ENCODE peak calls at places on chromosome 14, in five cellular contexts. G is GM12878; K is CD8-positive, alpha-beta T cell; P is right lobe of liver; Y is IMR-90. D is an unnamed sample.

GRCh38 chr14:75967866-75968265 is 13.9 kb downstream of the TGFB3 start:
- DNase-seq in Y (no peak), P (no peak), G (no peak), K (no peak), D (no peak)

GRCh38 chr14:48536318-48536717 is 860.9 kb upstream of the MDGA2 start:
- DNase-seq in P (no peak), G (no peak), Y (no peak), K (no peak), D (no peak)

GRCh38 chr14:97113339-97113738 is 316.2 kb downstream of the VRK1 start:
- DNase-seq in G (no peak), K (no peak), P (no peak), Y (no peak), D (no peak)

GRCh38 chr14:94559638-94560290 is 1.5 kb upstream of the SERPINA4 start:
- DNase-seq in Y (no peak), K (no peak), G (no peak), P (peak), D (no peak)

GRCh38 chr14:53953002-53953827 is 3.4 kb downstream of the BMP4 start:
- DNase-seq in Y (peak), G (no peak), K (no peak), P (peak), D (peak)

GRCh38 chr14:54617467-54617866 is 50.5 kb downstream of the SAMD4A start:
- DNase-seq in Y (peak), K (no peak), P (no peak), G (no peak), D (no peak)

GRCh38 chr14:85853996-85854526 is 324.1 kb downstream of the FLRT2 start:
- DNase-seq in G (no peak), P (no peak), Y (no peak), K (no peak), D (no peak)

GRCh38 chr14:99562848-99563748 is 40.9 kb downstream of the CCDC85C start:
- DNase-seq in P (peak), G (no peak), Y (peak), K (no peak), D (peak)

GRCh38 chr14:56676042-56676441 is 96.4 kb downstream of the TMEM260 start:
- DNase-seq in P (no peak), G (no peak), Y (no peak), K (no peak), D (no peak)

GRCh38 chr14:51818748-51819386 is 41.5 kb upstream of the GNG2 start:
- DNase-seq in P (no peak), G (no peak), Y (no peak), K (no peak), D (no peak)

GRCh38 chr14:46048127-46048526 is 603.5 kb downstream of the RPL10L start:
- DNase-seq in G (peak), K (no peak), Y (peak), P (no peak), D (no peak)

GRCh38 chr14:92652413-92653151 is 95.8 kb downstream of the LGMN start:
- DNase-seq in G (no peak), Y (no peak), P (no peak), K (no peak), D (peak)
- H3K27ac ChIP-seq in G (peak), Y (no peak), P (peak), K (peak), D (peak)

GRCh38 chr14:24271834-24272263 is 452 bp upstream of the RABGGTA start:
- DNase-seq in P (no peak), Y (no peak), G (no peak), K (no peak), D (no peak)

GRCh38 chr14:24275524-24276139 is 4.2 kb upstream of the RABGGTA start:
- DNase-seq in G (no peak), Y (no peak), K (no peak), P (peak), D (no peak)

GRCh38 chr14:24274101-24274543 is 2.7 kb upstream of the RABGGTA start:
- DNase-seq in Y (peak), P (no peak), G (peak), K (no peak), D (no peak)

GRCh38 chr14:24272442-24272841 is 1.0 kb upstream of the RABGGTA start:
- DNase-seq in Y (no peak), G (no peak), K (no peak), P (no peak), D (no peak)

DNA sequence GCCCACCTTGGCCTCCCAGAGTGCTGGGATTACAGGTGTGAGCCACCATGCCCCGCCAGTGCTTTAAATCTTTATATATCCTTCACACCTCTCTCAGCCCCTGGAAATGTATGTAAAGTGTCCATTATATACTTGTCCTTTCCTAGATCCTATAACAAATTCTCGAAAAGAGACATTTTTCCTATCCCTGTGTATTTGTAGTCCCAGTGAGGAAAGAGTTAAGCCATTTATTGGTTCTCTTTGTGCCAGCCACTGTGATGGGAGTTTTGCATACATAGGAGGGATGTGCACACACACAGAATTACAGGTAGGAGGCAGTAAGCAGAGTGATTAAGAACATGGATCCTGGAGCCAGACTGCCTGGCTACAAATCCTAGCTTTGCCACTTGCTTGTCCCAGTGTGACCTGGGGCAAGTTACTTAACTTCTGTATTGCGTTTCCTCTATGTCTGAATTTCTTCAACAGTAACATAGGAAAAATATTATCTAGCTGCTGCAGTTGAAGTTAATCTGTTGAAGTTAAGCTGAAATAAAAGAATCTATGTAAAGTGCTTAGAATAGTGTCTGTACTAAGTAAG is 2.1 kb upstream of the RABGGTA start:
- DNase-seq in P (no peak), G (no peak), K (no peak), Y (no peak), D (no peak)
- TF ChIP-seq CTCF in P (no peak), G (peak), K (no peak), Y (no peak), D (no peak)

GRCh38 chr14:95666450-95666849 is 19.8 kb upstream of the TCL1B start:
- DNase-seq in G (no peak), K (no peak), P (no peak), Y (no peak), D (no peak)
- H3K4me3 ChIP-seq in G (no peak), K (no peak), P (no peak), Y (no peak), D (no peak)

DNA sequence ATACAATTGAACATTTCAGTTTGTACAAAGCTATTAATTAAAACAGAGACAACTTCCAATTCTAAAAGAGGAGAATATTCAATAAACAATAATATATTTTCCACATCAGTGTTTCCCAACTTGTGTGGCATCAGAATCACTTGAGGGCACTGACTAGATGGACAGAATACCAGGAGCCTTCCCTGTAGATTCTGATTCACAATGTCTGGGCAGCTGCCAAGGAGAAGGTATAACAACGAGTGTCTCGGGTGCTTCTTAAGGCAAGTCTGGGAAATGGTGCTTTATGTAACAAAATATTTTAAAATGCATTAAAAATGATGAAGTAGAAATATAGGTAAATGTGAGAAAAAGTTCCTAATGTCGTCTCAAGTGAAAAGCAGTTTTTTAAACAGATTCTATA is 26.2 kb downstream of the GALC start:
- DNase-seq in P (no peak), G (no peak), K (no peak), Y (peak), D (no peak)
- H3K27ac ChIP-seq in P (no peak), G (no peak), K (no peak), Y (no peak), D (no peak)

DNA sequence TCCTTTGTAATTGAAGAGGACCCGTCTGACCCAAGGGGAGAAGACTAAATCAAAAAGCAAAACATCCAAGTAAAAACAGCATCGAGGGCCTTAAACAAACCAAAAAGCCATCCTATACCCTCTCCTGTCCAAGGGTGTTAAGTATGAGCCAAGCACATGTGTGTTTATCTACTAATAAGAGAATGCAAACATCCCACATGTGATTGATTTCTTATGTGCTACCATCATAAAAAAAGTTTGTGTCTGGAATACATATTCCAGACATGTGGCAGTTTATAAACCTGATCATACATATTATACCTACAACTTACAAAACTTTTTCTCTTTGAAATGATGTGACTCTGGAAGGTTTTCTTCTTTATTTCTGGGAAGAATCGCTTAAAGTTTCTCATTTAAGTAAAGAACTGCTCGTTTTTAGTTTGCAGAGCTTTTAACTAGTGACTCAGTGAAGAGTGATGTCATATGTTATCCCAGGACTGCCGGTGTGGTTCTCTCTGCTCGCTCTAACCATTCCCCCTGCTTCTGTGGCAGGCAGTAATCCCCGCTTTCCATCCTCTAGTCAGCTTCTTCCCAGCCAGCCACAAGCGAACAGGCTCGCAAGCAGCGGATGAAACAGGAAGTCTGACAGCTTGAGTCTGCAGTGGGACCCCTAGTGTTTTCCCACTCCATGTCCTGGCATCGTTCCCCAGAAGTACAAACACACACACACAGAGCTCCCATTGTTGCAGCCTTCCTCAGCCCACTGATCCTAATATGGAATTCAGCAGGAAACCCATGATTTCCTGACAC is 431 bp upstream of the RHOJ start:
- DNase-seq in K (no peak), G (no peak), Y (peak), P (peak), D (peak)
- TF ChIP-seq CTCF in K (no peak), G (no peak), Y (peak), P (no peak), D (peak)

GRCh38 chr14:61567838-61568571 is 127.3 kb upstream of the HIF1A start:
- DNase-seq in Y (no peak), K (no peak), P (no peak), G (no peak), D (no peak)
- H3K4me3 ChIP-seq in Y (no peak), K (peak), P (peak), G (peak), D (peak)

GRCh38 chr14:103074699-103075341 is 9.2 kb upstream of the LBHD2 start:
- DNase-seq in Y (no peak), K (no peak), P (peak), G (no peak), D (peak)
- H3K27ac ChIP-seq in Y (no peak), K (no peak), P (no peak), G (no peak), D (peak)

GRCh38 chr14:73865536-73866113 is 14.0 kb downstream of the PTGR2 start:
- DNase-seq in G (no peak), K (no peak), Y (no peak), P (no peak), D (no peak)
- TF ChIP-seq CTCF in G (no peak), K (no peak), Y (no peak), P (no peak), D (no peak)

GRCh38 chr14:36662258-36662542 is 540 bp downstream of the PAX9 start:
- DNase-seq in K (no peak), Y (no peak), P (no peak), G (no peak), D (no peak)
- H3K4me3 ChIP-seq in K (no peak), Y (no peak), P (no peak), G (no peak), D (peak)

D was measured in upper lobe of right lung.